ENCODE peak calls at places on chromosomes 3 and 15, in four cellular contexts. I, D, F and R are unnamed samples.

GRCh38 chr3:18047052-18047451 is 304.6 kb upstream of the TBC1D5 start:
- DNase-seq in I (no peak), D (no peak), F (no peak), R (no peak)

GRCh38 chr15:77024273-77025065 is 29.5 kb downstream of the PSTPIP1 start:
- DNase-seq in I (peak), D (peak), F (peak), R (peak)

GRCh38 chr15:59200560-59200959 is 6.1 kb upstream of the LDHAL6B start:
- DNase-seq in I (no peak), D (no peak), F (no peak), R (no peak)

GRCh38 chr3:67083277-67083676 is 85.2 kb downstream of the KBTBD8 start:
- DNase-seq in I (no peak), D (no peak), F (peak), R (no peak)

GRCh38 chr15:78334845-78335244 is 5.3 kb upstream of the CRABP1 start:
- DNase-seq in I (no peak), D (no peak), F (no peak), R (no peak)

GRCh38 chr3:35900079-35900478 is 260.8 kb downstream of the ARPP21 start:
- DNase-seq in I (no peak), D (no peak), F (no peak), R (no peak)

GRCh38 chr15:29874977-29875376 is 52.7 kb upstream of the TJP1 start:
- DNase-seq in I (no peak), D (no peak), F (no peak), R (no peak)

GRCh38 chr3:156407617-156408225 is 147.2 kb downstream of the SSR3 start:
- DNase-seq in I (no peak), D (peak), F (no peak), R (no peak)

GRCh38 chr3:53713626-53714025 is 132.6 kb downstream of the CHDH start:
- DNase-seq in I (no peak), D (no peak), F (no peak), R (no peak)